ENCODE peak calls at places on chromosomes 4 and X, in six cellular contexts. L is effector CD4-positive, alpha-beta T cell; Y is AG08396; A is activated T-cell treated with anti-CD3 and anti-CD28 coated beads, Interleukin-2, amount 50 U/mL, for 72 hours; S is left kidney; G is right cardiac atrium. E is an unnamed sample.

GRCh38 chr4:679571-680083 is 5.3 kb downstream of the MYL5 start:
- DNase-seq in L (no peak), Y (no peak), A (no peak), S (no peak), G (no peak), E (no peak)

GRCh38 chr4:150135134-150135773 is 57.0 kb downstream of the DCLK2 start:
- DNase-seq in L (no peak), Y (no peak), A (no peak), S (no peak), G (no peak), E (no peak)

GRCh38 chr4:47667552-47667951 is 170.3 kb downstream of the CORIN start:
- DNase-seq in L (no peak), Y (no peak), A (no peak), S (no peak), G (no peak), E (no peak)

GRCh38 chr4:65658117-65658516 is 12.2 kb downstream of the EPHA5 start:
- DNase-seq in L (no peak), Y (no peak), A (no peak), S (peak), G (no peak), E (no peak)

GRCh38 chr4:5865896-5866599 is 26.8 kb downstream of the CRMP1 start:
- DNase-seq in L (no peak), Y (no peak), A (peak), S (no peak), G (no peak), E (no peak)

GRCh38 chrX:46447384-46447783 is 97.8 kb downstream of the ZNF674 start:
- DNase-seq in L (no peak), Y (peak), A (no peak), S (peak), G (no peak), E (no peak)

GRCh38 chr4:121182296-121182695 is 18.2 kb upstream of the TNIP3 start:
- DNase-seq in L (no peak), Y (no peak), A (peak), S (peak), G (no peak), E (no peak)

GRCh38 chrX:39726810-39727209 is 370.9 kb downstream of the BCOR start:
- DNase-seq in L (no peak), Y (no peak), A (no peak), S (peak), G (peak), E (no peak)

GRCh38 chr4:40199999-40200880 is 3.4 kb downstream of the RHOH start:
- DNase-seq in L (peak), Y (no peak), A (peak), S (no peak), G (no peak), E (peak)

GRCh38 chr4:15349426-15349825 is 78.4 kb upstream of the C1QTNF7 start:
- DNase-seq in L (no peak), Y (no peak), A (no peak), S (no peak), G (no peak), E (no peak)

GRCh38 chr4:148845609-148846008 is 403.4 kb upstream of the NR3C2 start:
- DNase-seq in L (no peak), Y (no peak), A (no peak), S (no peak), G (no peak), E (no peak)

GRCh38 chr4:181536196-181536746 is 706.9 kb upstream of the TENM3 start:
- DNase-seq in L (no peak), Y (no peak), A (no peak), S (no peak), G (no peak), E (no peak)

GRCh38 chrX:47482512-47483309 is at the start of gene ZNF41:
- DNase-seq in L (peak), Y (peak), A (peak), S (peak), G (peak), E (peak)

GRCh38 chr4:56414135-56414675 is 21.2 kb downstream of the PPAT start:
- DNase-seq in L (no peak), Y (no peak), A (no peak), S (no peak), G (no peak), E (no peak)

GRCh38 chrX:1564750-1565683 is 26.4 kb upstream of the AKAP17A start:
- DNase-seq in L (no peak), Y (no peak), A (no peak), S (no peak), G (no peak), E (no peak)

GRCh38 chrX:131958724-131959123 is 64.4 kb upstream of the STK26 start:
- DNase-seq in L (no peak), Y (no peak), A (no peak), S (no peak), G (no peak), E (no peak)

GRCh38 chr4:37101686-37102085 is 142.9 kb upstream of the NWD2 start:
- DNase-seq in L (no peak), Y (no peak), A (no peak), S (no peak), G (no peak), E (no peak)

GRCh38 chr4:189940178-189941004 is at the start of gene FRG1:
- DNase-seq in L (peak), Y (peak), A (peak), S (peak), G (peak), E (peak)

GRCh38 chr4:53150631-53151488 is 215.0 kb downstream of the SCFD2 start:
- DNase-seq in L (no peak), Y (peak), A (no peak), S (peak), G (no peak), E (no peak)

E was measured in GM20000.